ENCODE peak calls at places on chromosomes 12 and 14, in six cellular contexts. D is H1, A is mesenchymal stem cell, K is IMR-90, B is mesendoderm, W is trophoblast cell. R is an unnamed sample.

GRCh38 chr12:68750506-68750905 is 4.5 kb downstream of the SLC35E3 start:
- DNase-seq in D (no peak), W (no peak), A (no peak), B (no peak), K (peak; percentile 2), R (no peak)

GRCh38 chr14:93430889-93431670 is at the start of gene UNC79:
- DNase-seq in W (peak; percentile 15), B (peak; percentile 69), D (peak; percentile 21), A (no peak), K (no peak), R (peak; percentile 61)

GRCh38 chr12:3797649-3798048 is 44.7 kb upstream of the CRACR2A start:
- DNase-seq in D (no peak), K (no peak), A (no peak), B (peak; percentile 26), W (no peak), R (no peak)

GRCh38 chr12:54749191-54749818 is 101.1 kb upstream of the DCD start:
- DNase-seq in D (no peak), K (peak; percentile 47), A (peak; percentile 43), W (peak; percentile 72), B (peak; percentile 47), R (peak; percentile 51)

GRCh38 chr12:27333311-27334009 is 824 bp downstream of the BMAL2 start:
- DNase-seq in W (peak; percentile 85), D (no peak), B (no peak), K (no peak), A (peak; percentile 47), R (peak; percentile 9)

GRCh38 chr14:101045511-101045910 is 142.0 kb upstream of the RTL1 start:
- DNase-seq in D (no peak), W (no peak), A (no peak), B (no peak), K (no peak), R (no peak)

GRCh38 chr12:65505321-65506121 is 227.0 kb downstream of the MSRB3 start:
- DNase-seq in K (no peak), W (no peak), B (no peak), A (no peak), D (no peak), R (no peak)

GRCh38 chr14:76218660-76219059 is 66.9 kb downstream of the GPATCH2L start:
- DNase-seq in K (no peak), B (no peak), W (no peak), D (no peak), A (no peak), R (no peak)

GRCh38 chr14:80356413-80356812 is 145.1 kb upstream of the DIO2 start:
- DNase-seq in D (no peak), K (peak; percentile 40), W (no peak), B (peak; percentile 20), A (peak; percentile 6), R (no peak)

GRCh38 chr14:90061849-90062794 is at the start of gene KCNK13:
- DNase-seq in B (peak; percentile 57), K (no peak), W (peak; percentile 40), A (peak; percentile 4), D (no peak), R (peak; percentile 39)

GRCh38 chr14:23544511-23545447 is 6.8 kb downstream of the ZFHX2 start:
- DNase-seq in W (no peak), B (peak; percentile 80), A (no peak), D (no peak), K (no peak), R (no peak)

GRCh38 chr12:39972119-39972518 is 133.8 kb downstream of the SLC2A13 start:
- DNase-seq in D (no peak), A (peak; percentile 54), K (no peak), W (no peak), B (peak; percentile 68), R (no peak)

GRCh38 chr12:8078400-8078799 is 3.7 kb upstream of the NECAP1 start:
- DNase-seq in B (peak; percentile 68), W (peak; percentile 23), D (no peak), A (peak; percentile 78), K (peak; percentile 87), R (peak; percentile 18)

GRCh38 chr12:8081228-8081920 is 700 bp upstream of the NECAP1 start:
- DNase-seq in A (peak; percentile 17), W (no peak), K (no peak), D (no peak), B (no peak), R (no peak)

GRCh38 chr12:8080131-8080530 is 1.9 kb upstream of the NECAP1 start:
- DNase-seq in W (no peak), D (no peak), K (no peak), A (no peak), B (no peak), R (no peak)

GRCh38 chr12:8078916-8079315 is 3.2 kb upstream of the NECAP1 start:
- DNase-seq in W (no peak), K (no peak), A (no peak), B (no peak), D (no peak), R (no peak)

GRCh38 chr12:8081921-8082577 is at the start of gene NECAP1:
- DNase-seq in K (peak; percentile 97), W (peak; percentile 99), D (peak; percentile 89), B (peak; percentile 98), A (peak; percentile 98), R (peak; percentile 92)
- H2BK120ac ChIP-seq in K (peak within 1 kb of the TSS; percentile 87), W (peak within 1 kb of the TSS; percentile 67), D (peak within 1 kb of the TSS; percentile 62), B (no peak within 1 kb of the TSS), A (no peak within 1 kb of the TSS), R (no peak within 1 kb of the TSS)

GRCh38 chr12:24198936-24199644 is 249.6 kb upstream of the SOX5 start:
- DNase-seq in W (no peak), A (no peak), K (no peak), B (no peak), D (no peak), R (no peak)
- H3K4me1 ChIP-seq in W (no peaks in the 10 kb centered on the region), A (peaks cover 12% of the 10 kb centered on the region), K (peaks cover 10% of the 10 kb centered on the region), B (peaks cover 2% of the 10 kb centered on the region), D (peaks cover 3% of the 10 kb centered on the region), R (peaks cover 7% of the 10 kb centered on the region)

GRCh38 chr12:58860788-58861240 is 59.5 kb downstream of the LRIG3 start:
- DNase-seq in A (no peak), B (no peak), W (no peak), K (no peak), D (peak; percentile 54), R (no peak)

GRCh38 chr12:58860050-58860787 is 60.1 kb downstream of the LRIG3 start:
- DNase-seq in K (no peak), D (no peak), B (peak; percentile 11), A (no peak), W (no peak), R (no peak)

GRCh38 chr12:58858030-58858429 is 62.3 kb downstream of the LRIG3 start:
- DNase-seq in A (no peak), K (no peak), W (no peak), D (no peak), B (no peak), R (no peak)
- H3K4me3 ChIP-seq in A (no peak overlapping the region), K (no peak overlapping the region), W (no peak overlapping the region), D (no peak overlapping the region), B (no peak overlapping the region), R (no peak overlapping the region)

DNA sequence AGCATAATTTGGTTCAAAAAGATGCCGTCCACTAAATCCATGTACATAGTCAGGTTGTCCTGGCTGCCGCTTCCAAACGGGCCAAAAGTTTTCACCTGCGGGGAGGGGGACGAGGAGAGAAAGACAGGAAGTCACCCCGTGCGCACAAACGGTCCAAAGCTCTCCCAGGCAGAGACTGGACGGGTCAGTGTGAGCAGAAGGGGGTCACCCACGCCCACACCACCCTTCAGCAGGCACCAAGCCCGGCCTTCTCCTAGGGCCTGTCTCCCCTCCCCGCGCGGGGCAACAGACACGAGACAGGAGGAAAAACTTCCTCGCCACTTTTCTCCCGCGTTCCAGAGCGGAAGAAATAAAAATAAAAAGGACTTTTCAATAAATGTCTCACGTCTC is 881 bp downstream of the CCDC88C start:
- DNase-seq in B (peak; percentile 51), K (no peak), A (no peak), D (no peak), W (no peak), R (no peak)
- H2BK120ac ChIP-seq in B (no peak overlapping the region), K (no peak overlapping the region), A (no peak overlapping the region), D (peak overlapping the region; percentile 58), W (no peak overlapping the region), R (no peak overlapping the region)

DNA sequence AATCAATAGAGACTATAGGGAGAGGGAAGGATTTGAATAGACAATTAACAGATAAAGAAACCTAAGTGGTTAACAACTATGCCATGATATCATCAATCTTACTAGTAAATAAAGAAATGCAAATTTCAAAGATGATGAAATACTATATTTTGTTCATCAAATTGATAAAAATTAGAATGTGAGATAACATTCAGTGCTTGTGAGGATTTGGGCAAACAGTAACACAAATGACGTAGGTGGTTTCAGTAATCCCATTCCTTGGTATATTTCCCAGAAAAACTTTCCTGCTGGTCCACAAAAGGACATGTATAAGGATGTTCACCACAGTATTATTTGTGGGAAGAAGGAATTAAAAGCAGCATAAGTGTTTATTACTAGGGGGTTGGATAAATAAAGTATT is 136.0 kb downstream of the ERC1 start:
- DNase-seq in K (no peak), B (no peak), W (no peak), A (no peak), D (no peak), R (no peak)
- H3K4me1 ChIP-seq in K (no peaks in the 10 kb centered on the region), B (no peaks in the 10 kb centered on the region), W (no peaks in the 10 kb centered on the region), A (no peaks in the 10 kb centered on the region), D (no peaks in the 10 kb centered on the region), R (no peaks in the 10 kb centered on the region)

GRCh38 chr14:67584931-67585330 is 15.1 kb downstream of the PIGH start:
- DNase-seq in D (no peak), W (peak; percentile 91), A (no peak), K (no peak), B (no peak), R (no peak)

GRCh38 chr14:67583711-67584644 is 16.1 kb downstream of the PIGH start:
- DNase-seq in K (peak; percentile 52), B (peak; percentile 55), D (no peak), A (peak; percentile 63), W (peak; percentile 77), R (peak; percentile 47)

GRCh38 chr14:67579636-67580035 is 20.4 kb downstream of the PIGH start:
- DNase-seq in D (no peak), K (no peak), B (no peak), W (no peak), A (no peak), R (no peak)

GRCh38 chr14:67580336-67581230 is 19.5 kb downstream of the PIGH start:
- DNase-seq in D (no peak), W (no peak), A (no peak), K (no peak), B (no peak), R (no peak)

DNA sequence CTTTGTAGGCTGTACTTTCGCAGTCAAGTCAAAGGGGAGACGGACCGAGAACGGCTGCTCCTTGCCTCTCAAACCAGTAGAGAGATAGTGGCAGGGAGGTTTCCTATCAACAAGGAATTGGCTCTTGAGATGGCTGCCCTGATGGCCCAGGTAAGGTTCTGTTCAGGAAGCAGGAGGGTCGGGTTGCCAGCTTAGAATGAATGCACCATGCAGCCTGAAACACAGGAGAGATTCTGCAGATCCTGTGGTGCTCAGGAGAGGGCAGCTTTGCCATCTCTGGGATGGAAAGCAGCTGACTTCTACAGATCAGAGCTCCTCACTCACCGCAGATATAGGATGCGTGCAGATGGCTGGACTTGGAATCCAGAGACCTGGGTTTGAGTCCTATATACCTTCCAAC is 18.0 kb downstream of the PIGH start:
- DNase-seq in B (no peak), K (no peak), A (no peak), D (no peak), W (no peak), R (no peak)
- H3K4me3 ChIP-seq in B (no peak overlapping the region), K (no peak overlapping the region), A (no peak overlapping the region), D (no peak overlapping the region), W (no peak overlapping the region), R (no peak overlapping the region)

GRCh38 chr14:53979141-53979673 is 22.6 kb upstream of the BMP4 start:
- DNase-seq in A (peak; percentile 79), W (peak; percentile 15), B (peak; percentile 92), D (no peak), K (no peak), R (peak; percentile 20)
- H2BK120ac ChIP-seq in A (no peak overlapping the region), W (no peak overlapping the region), B (no peak overlapping the region), D (no peak overlapping the region), K (no peak overlapping the region), R (no peak overlapping the region)